ENCODE peak calls at places on chromosomes 5 and 9, in four cellular contexts. L is SK-N-SH, M is hepatocyte, I is kidney epithelial cell. O is an unnamed sample.

GRCh38 chr9:118318770-118319443 is 614.7 kb downstream of the TLR4 start:
- DNase-seq in L (peak), M (no peak), I (peak), O (no peak)

GRCh38 chr9:133691659-133692363 is 46.3 kb downstream of the SARDH start:
- DNase-seq in M (peak), L (no peak), I (no peak), O (no peak)

GRCh38 chr5:160213537-160213936 is 15.8 kb upstream of the FABP6 start:
- DNase-seq in I (no peak), L (no peak), M (no peak), O (peak)

GRCh38 chr5:55591671-55592070 is 56.9 kb upstream of the PLPP1 start:
- DNase-seq in M (no peak), I (no peak), L (peak), O (no peak)

GRCh38 chr9:6757988-6758417 is 230 bp downstream of the KDM4C start:
- DNase-seq in L (peak), M (no peak), I (no peak), O (no peak)

GRCh38 chr5:34709861-34710673 is 53.9 kb downstream of the RAI14 start:
- DNase-seq in M (peak), I (peak), L (no peak), O (no peak)

GRCh38 chr5:73039082-73039481 is 81.3 kb upstream of the TMEM171 start:
- DNase-seq in L (no peak), I (no peak), M (no peak), O (peak)

GRCh38 chr9:90114641-90115040 is 509.8 kb downstream of the GADD45G start:
- DNase-seq in L (no peak), M (no peak), I (no peak), O (no peak)

GRCh38 chr9:107636596-107637405 is 147.2 kb upstream of the KLF4 start:
- DNase-seq in L (no peak), M (no peak), I (no peak), O (no peak)

GRCh38 chr5:122151640-122152039 is 22.3 kb downstream of the ZNF474 start:
- DNase-seq in I (no peak), M (peak), L (no peak), O (no peak)

GRCh38 chr5:10826971-10827370 is 65.9 kb upstream of the DAP start:
- DNase-seq in I (no peak), L (no peak), M (no peak), O (no peak)

GRCh38 chr5:56440871-56441740 is 208.0 kb upstream of the ANKRD55 start:
- DNase-seq in L (no peak), I (peak), M (peak), O (no peak)

GRCh38 chr9:125296843-125297372 is 35.3 kb downstream of the GAPVD1 start:
- DNase-seq in M (peak), L (no peak), I (no peak), O (no peak)

GRCh38 chr9:10479172-10479571 is 133.6 kb downstream of the PTPRD start:
- DNase-seq in M (peak), L (peak), I (no peak), O (no peak)

GRCh38 chr9:127838375-127839078 is 15.9 kb downstream of the ENG start:
- DNase-seq in L (no peak), M (peak), I (peak), O (no peak)

GRCh38 chr9:114827658-114828360 is 22.0 kb upstream of the TNFSF15 start:
- DNase-seq in L (no peak), I (no peak), M (no peak), O (no peak)

GRCh38 chr9:21789541-21790037 is 12.8 kb upstream of the MTAP start:
- DNase-seq in L (peak), I (peak), M (peak), O (peak)

GRCh38 chr9:137156567-137157375 is 13.1 kb downstream of the LRRC26 start:
- DNase-seq in L (peak), M (peak), I (no peak), O (peak)

GRCh38 chr5:21834863-21835262 is 1018.3 kb downstream of the CDH12 start:
- DNase-seq in I (no peak), L (no peak), M (peak), O (no peak)

GRCh38 chr5:73759771-73760170 is 133.8 kb downstream of the ARHGEF28 start:
- DNase-seq in I (no peak), M (no peak), L (no peak), O (no peak)

GRCh38 chr9:37994639-37995347 is 74.2 kb downstream of the SHB start:
- DNase-seq in L (peak), I (no peak), M (peak), O (no peak)

GRCh38 chr5:54646285-54647101 is 128.9 kb downstream of the SNX18 start:
- DNase-seq in M (no peak), L (no peak), I (peak), O (peak)

GRCh38 chr5:137254153-137254552 is 245.0 kb downstream of the SPOCK1 start:
- DNase-seq in M (no peak), L (no peak), I (no peak), O (no peak)

GRCh38 chr9:36961568-36962360 is 72.3 kb downstream of the PAX5 start:
- DNase-seq in M (no peak), I (no peak), L (no peak), O (no peak)

GRCh38 chr5:123436201-123436600 is 13.0 kb upstream of the CEP120 start:
- DNase-seq in M (no peak), I (no peak), L (no peak), O (no peak)

GRCh38 chr5:180591249-180591887 is at the start of gene SCGB3A1:
- DNase-seq in M (no peak), I (no peak), L (peak), O (no peak)

GRCh38 chr9:116208417-116209232 is 55.0 kb downstream of the PAPPA start:
- DNase-seq in M (no peak), I (no peak), L (no peak), O (no peak)

GRCh38 chr9:86795861-86796497 is 151.3 kb downstream of the GAS1 start:
- DNase-seq in L (no peak), M (peak), I (no peak), O (no peak)

GRCh38 chr5:60287174-60287771 is 393.7 kb upstream of the PDE4D start:
- DNase-seq in M (peak), L (peak), I (no peak), O (peak)

GRCh38 chr5:65832603-65833228 is 93.7 kb upstream of the ERBIN start:
- DNase-seq in M (no peak), I (no peak), L (no peak), O (no peak)

GRCh38 chr5:113380299-113381014 is 54.3 kb downstream of the TSSK1B start:
- DNase-seq in I (no peak), L (no peak), M (no peak), O (no peak)

GRCh38 chr5:142063878-142064331 is 44.7 kb upstream of the NDFIP1 start:
- DNase-seq in M (peak), I (no peak), L (peak), O (no peak)

DNA sequence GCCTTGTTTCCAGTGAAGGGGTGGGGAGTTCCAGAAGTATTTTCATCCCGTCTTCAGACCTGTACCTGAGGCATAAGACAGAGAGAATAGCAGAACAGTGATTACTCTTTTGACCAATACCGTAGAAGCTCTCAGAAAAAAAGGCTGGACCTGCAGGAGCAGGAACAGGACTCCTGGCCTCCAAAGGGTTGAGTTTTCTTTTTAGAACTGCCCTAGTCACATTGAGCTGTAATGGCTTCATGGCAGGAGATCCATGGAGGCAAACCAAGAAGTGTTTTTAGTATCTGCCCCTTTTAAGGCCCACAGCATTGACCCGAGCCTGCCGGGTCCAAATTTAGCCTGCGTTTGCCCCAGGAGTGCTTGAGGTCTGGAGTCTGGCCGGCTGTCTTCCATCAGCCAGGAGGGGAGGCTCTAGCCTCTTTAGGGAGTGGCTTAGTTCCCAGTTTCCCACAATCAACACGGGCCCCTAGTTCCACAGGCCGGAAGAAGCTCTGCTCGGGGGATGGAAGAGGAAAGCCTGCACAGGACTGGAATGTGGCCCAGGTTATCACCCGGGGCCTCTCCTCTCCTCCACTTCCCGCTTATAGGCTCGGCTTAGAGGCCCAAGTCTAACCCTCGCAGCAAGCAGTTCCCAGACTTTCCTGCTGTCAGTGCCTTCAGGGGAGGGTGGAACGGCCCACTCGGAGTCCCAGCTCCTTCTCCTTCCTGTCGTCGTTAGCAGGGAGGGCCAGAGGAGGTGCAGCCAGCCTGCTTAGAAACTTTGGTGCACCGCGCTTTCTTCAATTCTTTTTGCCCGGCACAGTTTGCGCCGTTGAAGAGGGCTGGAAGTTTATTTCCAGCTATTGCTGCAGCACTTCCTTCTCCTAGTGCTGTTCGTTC is 80.7 kb downstream of the C9orf152 start:
- DNase-seq in I (no peak), M (peak), L (no peak), O (no peak)
- H3K4me3 ChIP-seq in I (no peak), M (no peak), L (no peak), O (peak)

DNA sequence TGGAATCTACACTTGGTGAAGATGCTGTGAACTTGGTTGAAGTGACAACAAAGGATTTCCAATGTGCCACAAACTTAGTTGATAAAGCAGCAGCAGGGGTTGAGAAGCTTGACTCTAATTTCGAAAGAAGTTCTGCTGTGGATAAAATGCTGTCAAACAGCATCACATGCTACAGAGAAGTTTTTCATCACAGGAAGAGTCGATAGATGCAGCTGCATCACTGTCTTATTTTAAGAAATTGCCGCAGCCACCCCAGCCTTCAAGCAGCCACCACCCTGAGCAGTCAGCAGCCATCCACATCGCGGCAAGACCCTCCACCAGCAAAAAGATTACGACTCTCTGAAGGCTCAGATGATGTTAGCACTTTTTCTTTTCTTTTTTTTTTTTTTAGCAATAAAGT is 78.6 kb downstream of the TRIO start:
- DNase-seq in I (no peak), L (no peak), M (no peak), O (peak)
- H3K4me3 ChIP-seq in I (no peak), L (no peak), M (no peak), O (peak)

GRCh38 chr5:177070536-177071191 is 16.1 kb upstream of the FGFR4 start:
- DNase-seq in I (no peak), M (no peak), L (no peak), O (peak)

GRCh38 chr5:177066227-177066626 is 20.5 kb upstream of the FGFR4 start:
- DNase-seq in M (no peak), L (no peak), I (no peak), O (no peak)

GRCh38 chr5:177067491-177067890 is 19.2 kb upstream of the FGFR4 start:
- DNase-seq in I (no peak), L (no peak), M (no peak), O (no peak)

GRCh38 chr5:177077335-177077734 is 9.4 kb upstream of the FGFR4 start:
- DNase-seq in L (no peak), M (no peak), I (no peak), O (no peak)

GRCh38 chr5:177071671-177072385 is 14.9 kb upstream of the FGFR4 start:
- DNase-seq in I (peak), M (peak), L (peak), O (peak)
- H3K4me3 ChIP-seq in I (no peak), M (no peak), L (no peak), O (no peak)

DNA sequence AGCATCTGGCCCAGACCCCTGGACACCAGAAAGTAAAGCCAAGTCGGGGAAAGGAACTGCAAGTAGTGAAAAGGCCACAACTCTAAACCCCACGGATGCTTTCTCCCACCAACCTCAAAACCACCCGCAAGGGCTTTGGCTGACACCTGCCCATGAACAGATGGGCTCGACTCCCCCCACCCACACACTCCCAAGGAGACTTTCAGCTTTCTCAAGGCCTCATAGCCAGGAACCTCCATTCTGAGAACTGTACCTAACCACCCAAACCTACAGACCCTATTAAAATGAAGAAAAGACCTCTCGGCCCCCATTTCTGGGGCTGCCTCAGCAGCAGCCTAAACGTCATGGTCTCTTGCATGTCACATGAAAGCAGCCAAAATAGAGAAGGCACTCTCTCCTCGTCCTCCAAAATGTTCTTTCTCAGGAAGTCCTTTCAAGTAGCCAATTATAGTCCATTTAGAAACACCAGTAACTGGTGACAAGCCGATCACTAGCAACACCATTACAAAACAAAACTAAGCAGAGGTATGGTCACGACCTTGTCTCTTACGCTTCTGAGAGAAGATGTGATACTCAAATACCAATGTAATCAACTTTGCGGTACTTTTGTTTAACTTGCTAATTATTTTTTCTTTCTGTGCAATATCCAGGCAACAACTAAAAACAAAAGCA is 2.9 kb downstream of the B4GALT1 start:
- DNase-seq in I (no peak), M (no peak), L (no peak), O (peak)
- H3K4me3 ChIP-seq in I (peak), M (peak), L (peak), O (peak)

GRCh38 chr9:135991771-135992170 is 30.6 kb upstream of the UBAC1 start:
- DNase-seq in I (no peak), L (no peak), M (no peak), O (no peak)
- H3K4me3 ChIP-seq in I (no peak), L (no peak), M (no peak), O (peak)

GRCh38 chr5:127572930-127573329 is 55.5 kb downstream of the PRRC1 start:
- DNase-seq in L (no peak), I (no peak), M (no peak), O (peak)
- H3K4me3 ChIP-seq in L (no peak), I (no peak), M (no peak), O (no peak)

GRCh38 chr9:5095795-5096194 is 89.6 kb downstream of the INSL6 start:
- DNase-seq in I (no peak), M (no peak), L (no peak), O (no peak)
- H3K4me3 ChIP-seq in I (no peak), M (no peak), L (no peak), O (no peak)

GRCh38 chr5:88396126-88396525 is 127.5 kb upstream of the TMEM161B start:
- DNase-seq in L (no peak), I (no peak), M (no peak), O (no peak)

GRCh38 chr5:88391116-88391515 is 122.5 kb upstream of the TMEM161B start:
- DNase-seq in I (no peak), L (no peak), M (no peak), O (no peak)

GRCh38 chr5:88394531-88395185 is 126.0 kb upstream of the TMEM161B start:
- DNase-seq in M (no peak), L (no peak), I (no peak), O (no peak)

GRCh38 chr5:88393082-88393481 is 124.4 kb upstream of the TMEM161B start:
- DNase-seq in I (no peak), M (no peak), L (no peak), O (no peak)

GRCh38 chr5:88393721-88394530 is 125.3 kb upstream of the TMEM161B start:
- DNase-seq in M (no peak), L (no peak), I (no peak), O (no peak)
- H3K4me3 ChIP-seq in M (no peak), L (no peak), I (no peak), O (no peak)

O was measured in OCI-LY7.